ENCODE peak calls at places on chromosomes 7 and 10, in five cellular contexts. T is PC-3, Q is fibroblast of mammary gland, U is cardiac muscle cell, X is mucosa of descending colon. B is an unnamed sample.

GRCh38 chr10:93397020-93397419 is 85.1 kb downstream of the MYOF start:
- DNase-seq in T (no peak), Q (no peak), U (no peak), X (no peak), B (no peak)

GRCh38 chr10:42646692-42647640 is 8.6 kb upstream of the ZNF33B start:
- DNase-seq in T (peak; percentile 76), Q (no peak), U (no peak), X (no peak), B (no peak)

GRCh38 chr7:2029211-2029905 is 203.4 kb downstream of the MAD1L1 start:
- DNase-seq in T (no peak), Q (no peak), U (no peak), X (peak; percentile 13), B (peak; percentile 10)

GRCh38 chr7:155874411-155874810 is 62.1 kb upstream of the SHH start:
- DNase-seq in T (no peak), Q (no peak), U (no peak), X (no peak), B (no peak)

GRCh38 chr7:22849662-22850061 is 27.0 kb upstream of the TOMM7 start:
- DNase-seq in T (no peak), Q (no peak), U (no peak), X (no peak), B (no peak)

GRCh38 chr7:95478139-95479037 is 7.4 kb upstream of the ASB4 start:
- DNase-seq in T (no peak), Q (peak; percentile 33), U (peak; percentile 27), X (no peak), B (no peak)

GRCh38 chr7:50610521-50611277 is 45.5 kb upstream of the DDC start:
- DNase-seq in T (peak; percentile 88), Q (peak; percentile 74), U (no peak), X (no peak), B (no peak)

GRCh38 chr7:139304517-139304916 is 36.6 kb upstream of the FMC1 start:
- DNase-seq in T (no peak), Q (no peak), U (no peak), X (no peak), B (no peak)

GRCh38 chr10:27558612-27559020 is 54.5 kb downstream of the RAB18 start:
- DNase-seq in T (peak; percentile 69), Q (peak; percentile 76), U (peak; percentile 89), X (no peak), B (peak; percentile 55)

GRCh38 chr10:17290226-17290625 is 62.2 kb downstream of the VIM start:
- DNase-seq in T (peak; percentile 63), Q (peak; percentile 25), U (no peak), X (no peak), B (no peak)
- TF ChIP-seq CTCF in T (peak; percentile 71), Q (peak; percentile 24), U (no peak), X (no peak), B (no peak)

DNA sequence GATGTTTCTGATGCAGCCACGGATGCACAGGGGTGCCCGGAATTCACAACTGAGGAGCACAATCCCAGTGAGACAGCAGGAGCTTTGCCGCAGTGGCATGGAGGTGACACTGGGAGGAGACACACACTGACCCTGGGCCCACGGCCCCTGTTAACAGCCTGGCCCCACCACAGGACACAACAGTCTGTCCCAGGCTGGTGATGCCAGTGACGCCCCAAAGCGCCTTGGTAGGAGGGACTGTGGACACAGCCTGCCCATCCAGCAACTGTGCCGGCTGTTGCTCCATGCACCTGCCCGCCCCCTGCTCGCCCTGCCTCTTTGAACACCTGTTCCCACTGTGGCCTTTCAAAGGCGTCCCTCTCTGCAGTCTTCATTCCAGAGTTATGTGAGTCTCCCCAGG is 49.8 kb downstream of the KLF6 start:
- DNase-seq in T (no peak), Q (no peak), U (no peak), X (peak; percentile 49), B (no peak)
- TF ChIP-seq CTCF in T (no peak), Q (no peak), U (no peak), X (no peak), B (no peak)

GRCh38 chr10:112183329-112184051 is at the start of gene GPAM:
- DNase-seq in T (peak; percentile 91), Q (peak; percentile 84), U (peak; percentile 94), X (peak; percentile 96), B (peak; percentile 92)
- TF ChIP-seq CTCF in T (no peak), Q (no peak), U (no peak), X (no peak), B (no peak)

GRCh38 chr10:48400850-48401220 is 94.4 kb downstream of the MAPK8 start:
- DNase-seq in T (no peak), Q (no peak), U (no peak), X (no peak), B (no peak)

GRCh38 chr10:48399551-48399950 is 93.1 kb downstream of the MAPK8 start:
- DNase-seq in T (no peak), Q (no peak), U (no peak), X (no peak), B (no peak)

GRCh38 chr10:48399056-48399541 is 92.6 kb downstream of the MAPK8 start:
- DNase-seq in T (no peak), Q (peak; percentile 5), U (no peak), X (no peak), B (no peak)

GRCh38 chr10:48398261-48398660 is 91.8 kb downstream of the MAPK8 start:
- DNase-seq in T (no peak), Q (no peak), U (no peak), X (no peak), B (no peak)

GRCh38 chr10:48400129-48400849 is 93.8 kb downstream of the MAPK8 start:
- DNase-seq in T (peak; percentile 46), Q (no peak), U (no peak), X (no peak), B (no peak)
- TF ChIP-seq CTCF in T (no peak), Q (no peak), U (no peak), X (no peak), B (no peak)

GRCh38 chr10:6405713-6406112 is 174.4 kb downstream of the PRKCQ start:
- DNase-seq in T (no peak), Q (no peak), U (no peak), X (no peak), B (no peak)

GRCh38 chr10:6408799-6409198 is 171.3 kb downstream of the PRKCQ start:
- DNase-seq in T (no peak), Q (no peak), U (no peak), X (no peak), B (no peak)

GRCh38 chr10:6407034-6407721 is 172.9 kb downstream of the PRKCQ start:
- DNase-seq in T (no peak), Q (no peak), U (no peak), X (no peak), B (no peak)

GRCh38 chr10:6404127-6405072 is 175.7 kb downstream of the PRKCQ start:
- DNase-seq in T (no peak), Q (no peak), U (no peak), X (no peak), B (no peak)

DNA sequence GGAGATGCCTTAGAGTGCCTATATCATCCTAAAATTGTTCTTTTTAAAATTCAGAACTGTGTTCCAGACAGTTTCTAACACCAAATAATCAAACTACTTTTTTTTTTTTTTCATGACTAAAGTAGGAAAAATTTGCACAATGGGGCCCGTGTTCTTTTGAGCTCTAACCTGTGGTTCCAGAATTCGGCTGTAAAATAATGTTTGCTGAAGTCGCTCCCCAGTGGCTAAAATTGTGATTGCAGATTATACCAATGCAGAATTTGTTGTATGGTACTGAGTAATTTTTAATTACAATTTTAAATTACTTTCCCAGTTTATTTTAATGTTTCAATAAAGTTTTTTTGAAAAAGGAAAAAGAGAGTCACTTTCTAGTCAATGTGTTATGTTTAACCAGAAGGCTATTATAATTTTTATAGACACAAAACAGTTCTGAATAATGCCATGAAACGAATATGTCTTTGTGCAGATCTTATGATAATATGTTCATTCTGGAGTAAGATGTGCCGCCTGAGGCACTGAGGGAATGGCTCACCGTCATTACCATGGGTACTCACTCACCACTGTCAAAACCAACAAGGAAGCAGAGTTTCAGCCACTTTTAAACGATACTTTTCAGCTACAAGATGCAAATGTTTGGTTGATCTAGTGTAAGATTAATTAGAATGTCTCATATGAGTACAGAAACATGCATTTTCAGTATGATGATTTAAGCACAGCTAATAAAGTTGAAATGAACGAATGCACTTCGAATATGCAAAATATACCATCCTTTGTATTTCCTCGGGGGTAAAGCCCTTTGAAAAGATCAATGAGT is 173.6 kb downstream of the PRKCQ start:
- DNase-seq in T (peak; percentile 55), Q (peak; percentile 46), U (no peak), X (no peak), B (no peak)
- TF ChIP-seq CTCF in T (peak; percentile 55), Q (peak; percentile 51), U (peak; percentile 46), X (no peak), B (peak; percentile 61)

GRCh38 chr7:66844552-66845381 is 76.3 kb upstream of the TMEM248 start:
- DNase-seq in T (peak; percentile 97), Q (peak; percentile 98), U (peak; percentile 98), X (peak; percentile 98), B (peak; percentile 99)
- TF ChIP-seq CTCF in T (no peak), Q (no peak), U (peak; percentile 13), X (no peak), B (peak; percentile 28)

GRCh38 chr10:5975641-5976473 is 1.5 kb downstream of the IL15RA start:
- DNase-seq in T (no peak), Q (peak; percentile 51), U (no peak), X (no peak), B (peak; percentile 64)

GRCh38 chr10:5981529-5981928 is 4.2 kb upstream of the IL15RA start:
- DNase-seq in T (no peak), Q (no peak), U (no peak), X (no peak), B (no peak)

GRCh38 chr10:5973069-5973468 is 4.3 kb downstream of the IL15RA start:
- DNase-seq in T (no peak), Q (no peak), U (no peak), X (no peak), B (no peak)

GRCh38 chr10:5976689-5977470 is 463 bp downstream of the IL15RA start:
- DNase-seq in T (peak; percentile 30), Q (peak; percentile 43), U (peak; percentile 42), X (peak; percentile 82), B (no peak)

DNA sequence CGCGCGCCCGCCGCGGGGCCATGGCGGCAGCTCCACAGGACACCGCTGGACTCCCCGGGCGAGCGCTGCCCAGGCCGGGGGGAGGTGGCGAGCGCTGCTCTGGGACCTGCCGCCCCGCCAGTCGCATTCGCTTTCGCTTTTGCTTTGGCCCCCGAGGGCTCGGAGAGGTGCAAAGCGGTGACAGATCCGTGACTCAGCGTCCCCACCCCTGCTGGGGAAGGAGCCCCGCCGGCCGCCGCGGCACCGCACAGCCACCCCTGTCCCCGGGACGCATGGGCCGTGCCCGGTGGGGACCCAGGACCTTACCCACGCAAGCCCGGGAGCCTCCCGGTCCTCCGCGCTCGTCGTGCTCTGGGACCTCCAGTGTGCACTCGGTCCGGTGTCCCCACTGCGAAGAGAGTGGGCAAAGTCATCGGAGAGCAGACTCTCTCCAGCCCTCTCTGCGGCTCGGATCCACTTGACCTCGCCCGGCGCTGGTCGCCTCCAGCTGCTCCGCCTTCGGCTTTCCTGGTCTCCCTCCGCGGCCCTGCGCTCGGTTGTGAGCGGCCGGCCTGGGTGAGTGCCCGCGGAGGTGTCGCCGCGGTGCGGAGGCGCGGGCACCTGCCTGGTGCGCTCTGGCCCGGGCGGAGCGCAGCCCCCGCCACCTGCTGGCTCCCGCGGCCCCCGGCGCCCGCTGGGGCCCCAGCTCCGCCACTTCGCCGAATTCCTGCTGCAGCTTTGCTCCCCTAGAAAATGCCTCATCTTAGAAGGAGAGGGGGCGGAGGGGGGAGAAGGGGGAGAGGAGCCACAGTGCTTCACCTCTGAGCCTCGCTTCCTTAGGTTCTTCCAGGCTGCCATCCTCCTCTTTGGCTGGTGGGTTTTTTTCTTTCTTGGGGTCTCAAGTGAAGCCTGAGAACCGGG is at the start of gene IL15RA:
- DNase-seq in T (peak; percentile 77), Q (peak; percentile 55), U (peak; percentile 74), X (peak; percentile 94), B (peak; percentile 84)
- TF ChIP-seq CTCF in T (no peak), Q (no peak), U (no peak), X (no peak), B (no peak)

B was measured in CD14-positive monocyte.